ENCODE peak calls at places on chromosome 1, in ten cellular contexts. X is tibial nerve, Y is heart left ventricle, V is HCT116, A is body of pancreas, I is uterus, W is transverse colon, T is ovary, D is Peyer's patch, M is A549. B is an unnamed sample.

GRCh38 chr1:192539450-192540132 is 36.0 kb upstream of the RGS1 start:
- DNase-seq in X (no peak), Y (no peak), V (peak; percentile 61), A (peak; percentile 17), I (peak; percentile 24), W (no peak), T (no peak), D (no peak), M (peak; percentile 79), B (no peak)

GRCh38 chr1:116310172-116310571 is 62.9 kb upstream of the ATP1A1 start:
- DNase-seq in X (no peak), Y (no peak), V (no peak), A (no peak), I (no peak), W (no peak), T (no peak), D (no peak), M (no peak), B (peak; percentile 72)

GRCh38 chr1:224106568-224107281 is 7.2 kb upstream of the FBXO28 start:
- DNase-seq in X (no peak), Y (no peak), V (peak; percentile 48), A (peak; percentile 48), I (no peak), W (peak; percentile 41), T (no peak), D (peak; percentile 49), M (peak; percentile 77), B (peak; percentile 66)

GRCh38 chr1:2197732-2198165 is 3.2 kb upstream of the FAAP20 start:
- DNase-seq in X (no peak), Y (no peak), V (no peak), A (no peak), I (no peak), W (no peak), T (no peak), D (no peak), M (no peak), B (no peak)

GRCh38 chr1:151370211-151370911 is 2.1 kb downstream of the SELENBP1 start:
- DNase-seq in X (no peak), Y (peak; percentile 63), V (no peak), A (no peak), I (no peak), W (peak; percentile 34), T (peak; percentile 63), D (no peak), M (no peak), B (no peak)

GRCh38 chr1:75275107-75275506 is 140.9 kb downstream of the LHX8 start:
- DNase-seq in X (no peak), Y (no peak), V (no peak), A (no peak), I (no peak), W (no peak), T (no peak), D (no peak), M (no peak), B (no peak)

GRCh38 chr1:50424045-50424939 is 1.0 kb upstream of the DMRTA2 start:
- DNase-seq in X (no peak), Y (no peak), V (no peak), A (no peak), I (no peak), W (no peak), T (no peak), D (no peak), M (no peak), B (peak; percentile 64)

GRCh38 chr1:1205769-1206375 is 520 bp downstream of the TNFRSF18 start:
- DNase-seq in X (no peak), Y (no peak), V (no peak), A (no peak), I (no peak), W (peak; percentile 32), T (peak; percentile 16), D (no peak), M (no peak), B (no peak)

GRCh38 chr1:45960930-45961715 is 157.7 kb downstream of the MAST2 start:
- DNase-seq in X (no peak), Y (no peak), V (no peak), A (no peak), I (no peak), W (no peak), T (no peak), D (no peak), M (no peak), B (no peak)

GRCh38 chr1:45954401-45954847 is 151.0 kb downstream of the MAST2 start:
- DNase-seq in X (no peak), Y (no peak), V (peak; percentile 4), A (peak; percentile 61), I (no peak), W (no peak), T (no peak), D (no peak), M (peak; percentile 74), B (no peak)

GRCh38 chr1:45958317-45958716 is 154.9 kb downstream of the MAST2 start:
- DNase-seq in X (no peak), Y (no peak), V (no peak), A (no peak), I (no peak), W (no peak), T (no peak), D (no peak), M (no peak), B (no peak)

GRCh38 chr1:45953934-45954333 is 150.5 kb downstream of the MAST2 start:
- DNase-seq in X (no peak), Y (no peak), V (no peak), A (no peak), I (no peak), W (no peak), T (no peak), D (no peak), M (no peak), B (no peak)

DNA sequence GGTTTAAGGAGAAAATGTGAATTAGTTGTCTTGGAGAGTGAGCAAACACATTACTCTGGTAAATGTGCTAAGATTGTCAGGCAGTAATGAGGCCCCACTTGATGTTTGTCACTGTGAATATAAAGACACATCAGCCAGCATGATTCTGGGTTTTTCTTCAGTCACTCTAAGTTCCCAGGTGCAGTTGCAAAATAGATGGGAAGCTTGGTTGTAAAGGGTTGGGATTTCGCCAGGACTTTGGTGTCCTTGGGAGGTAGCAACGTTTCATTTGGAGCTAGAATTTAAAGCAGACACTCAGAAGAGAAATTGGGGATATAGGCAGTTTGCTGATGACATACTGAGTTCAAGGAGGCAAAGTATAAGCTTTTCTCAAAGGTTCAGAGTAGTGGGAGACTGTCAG is 154.3 kb downstream of the MAST2 start:
- DNase-seq in X (no peak), Y (no peak), V (no peak), A (peak; percentile 3), I (no peak), W (no peak), T (no peak), D (no peak), M (no peak), B (no peak)
- H3K4me1 ChIP-seq in X (peaks cover 7% of the 10 kb centered on the region), Y (no peaks in the 10 kb centered on the region), V (peaks cover 11% of the 10 kb centered on the region), A (peaks cover 12% of the 10 kb centered on the region), I (peaks cover 7% of the 10 kb centered on the region), W (peaks cover 22% of the 10 kb centered on the region), T (peaks cover 3% of the 10 kb centered on the region), D (no peaks in the 10 kb centered on the region), M (peaks cover 43% of the 10 kb centered on the region), B (peaks cover 54% of the 10 kb centered on the region)

GRCh38 chr1:86776108-86776507 is 71.7 kb downstream of the SH3GLB1 start:
- DNase-seq in X (no peak), Y (no peak), V (no peak), A (no peak), I (no peak), W (no peak), T (no peak), D (no peak), M (no peak), B (no peak)

GRCh38 chr1:86778510-86779218 is 74.3 kb downstream of the SH3GLB1 start:
- DNase-seq in X (no peak), Y (no peak), V (no peak), A (no peak), I (no peak), W (no peak), T (no peak), D (no peak), M (no peak), B (no peak)

GRCh38 chr1:86775395-86775794 is 71.0 kb downstream of the SH3GLB1 start:
- DNase-seq in X (no peak), Y (no peak), V (no peak), A (no peak), I (no peak), W (no peak), T (no peak), D (no peak), M (no peak), B (no peak)

GRCh38 chr1:86773331-86774288 is 69.2 kb downstream of the SH3GLB1 start:
- DNase-seq in X (no peak), Y (no peak), V (no peak), A (no peak), I (no peak), W (no peak), T (no peak), D (no peak), M (no peak), B (no peak)

DNA sequence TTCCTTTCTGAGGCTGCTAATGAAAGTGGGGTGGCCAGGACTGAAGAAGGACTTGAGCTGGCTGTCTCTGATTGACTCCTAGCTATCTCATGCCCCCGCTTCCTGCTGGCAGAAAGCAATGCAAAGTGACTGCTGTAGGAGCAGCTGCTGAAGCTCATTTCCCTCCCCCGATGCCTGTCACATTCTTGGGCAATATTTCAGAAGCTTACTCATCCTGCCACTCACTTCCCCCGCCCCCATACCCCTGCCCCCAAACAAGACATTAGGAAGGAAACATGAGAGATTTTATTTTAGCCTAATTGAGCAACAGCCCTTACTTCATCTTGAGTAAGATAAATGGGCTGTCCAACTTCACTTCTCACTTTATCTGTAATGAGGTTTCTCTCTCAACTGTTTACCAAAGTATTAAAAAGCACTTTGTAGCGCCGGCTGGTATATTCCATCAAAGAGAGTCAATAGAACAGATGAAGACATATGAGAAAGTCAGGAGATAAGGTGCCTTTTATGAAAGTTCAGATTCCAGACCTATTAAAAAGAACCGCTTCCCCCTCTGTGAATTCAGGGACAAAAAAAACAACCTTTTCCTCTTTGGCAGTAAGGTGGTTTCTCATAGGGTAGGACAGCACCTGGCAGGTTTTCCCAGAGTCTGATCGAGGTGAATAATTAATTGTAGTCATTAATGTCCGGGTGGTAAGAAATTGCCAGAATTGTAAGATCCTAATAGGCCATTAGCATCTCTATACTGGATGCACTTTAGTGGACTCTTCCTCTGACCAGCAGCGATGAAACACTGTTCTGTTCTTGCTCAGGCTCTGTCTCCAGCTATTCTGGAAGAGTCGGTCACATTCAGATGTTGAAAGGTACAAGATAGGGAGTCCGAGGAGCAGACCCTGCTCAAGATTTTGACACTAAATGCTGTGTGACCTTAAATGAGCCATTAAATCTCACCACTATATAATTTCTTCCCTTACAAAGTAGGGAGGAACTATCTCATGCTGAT is 70.2 kb downstream of the SH3GLB1 start:
- DNase-seq in X (peak; percentile 44), Y (peak; percentile 71), V (peak; percentile 49), A (peak; percentile 83), I (peak; percentile 86), W (peak; percentile 34), T (peak; percentile 22), D (peak; percentile 49), M (peak; percentile 71), B (no peak)
- TF ChIP-seq POLR2A in X (no peak), Y (no peak), V (no peak), A (no peak), I (no peak), W (no peak), T (no peak), D (no peak), M (no peak), B (no peak)

DNA sequence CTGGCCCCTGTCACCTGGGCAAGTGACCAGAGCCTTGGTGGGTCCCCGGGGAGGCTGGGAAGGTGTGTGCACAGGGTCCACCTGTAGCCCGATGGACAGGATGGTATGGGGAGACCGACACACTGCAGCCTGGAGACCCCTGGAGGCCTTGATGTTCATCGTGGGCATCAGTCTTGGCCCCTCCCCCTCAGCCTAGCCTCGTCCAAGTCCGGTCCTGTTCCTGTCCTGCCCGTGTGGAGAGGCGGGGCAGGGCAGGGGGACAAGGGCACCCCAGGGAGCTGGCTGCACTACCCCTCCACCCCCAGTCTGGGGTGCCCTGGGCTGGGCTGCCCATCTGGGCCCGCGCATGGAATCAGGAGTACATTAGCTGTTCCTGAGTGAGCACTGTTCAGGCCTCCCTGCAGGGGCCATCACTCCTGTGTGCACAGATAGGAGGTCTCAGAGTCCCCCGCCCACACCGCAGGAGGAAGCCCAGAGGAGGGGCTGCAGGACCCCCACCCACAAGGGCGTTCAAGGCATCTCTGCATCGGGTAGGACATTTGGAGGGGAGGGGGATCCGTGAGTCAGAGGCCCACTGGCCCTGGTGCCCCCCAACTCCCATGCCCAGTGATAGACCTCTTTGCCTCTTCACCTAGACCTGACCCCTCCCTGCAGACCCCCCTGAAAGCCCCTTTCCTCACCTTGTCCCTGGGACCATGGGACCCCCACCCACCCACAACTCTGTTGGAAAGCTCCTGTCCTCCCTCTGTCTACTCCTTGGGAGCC is 63.2 kb downstream of the WNT9A start:
- DNase-seq in X (no peak), Y (peak; percentile 16), V (no peak), A (no peak), I (no peak), W (no peak), T (peak; percentile 16), D (no peak), M (no peak), B (no peak)
- H3K4me1 ChIP-seq in X (peaks cover 24% of the 10 kb centered on the region), Y (peaks cover 9% of the 10 kb centered on the region), V (peaks cover 10% of the 10 kb centered on the region), A (peaks cover 13% of the 10 kb centered on the region), I (peaks cover 19% of the 10 kb centered on the region), W (peaks cover 12% of the 10 kb centered on the region), T (peaks cover 9% of the 10 kb centered on the region), D (no peaks in the 10 kb centered on the region), M (peaks cover 10% of the 10 kb centered on the region), B (peaks cover 24% of the 10 kb centered on the region)

DNA sequence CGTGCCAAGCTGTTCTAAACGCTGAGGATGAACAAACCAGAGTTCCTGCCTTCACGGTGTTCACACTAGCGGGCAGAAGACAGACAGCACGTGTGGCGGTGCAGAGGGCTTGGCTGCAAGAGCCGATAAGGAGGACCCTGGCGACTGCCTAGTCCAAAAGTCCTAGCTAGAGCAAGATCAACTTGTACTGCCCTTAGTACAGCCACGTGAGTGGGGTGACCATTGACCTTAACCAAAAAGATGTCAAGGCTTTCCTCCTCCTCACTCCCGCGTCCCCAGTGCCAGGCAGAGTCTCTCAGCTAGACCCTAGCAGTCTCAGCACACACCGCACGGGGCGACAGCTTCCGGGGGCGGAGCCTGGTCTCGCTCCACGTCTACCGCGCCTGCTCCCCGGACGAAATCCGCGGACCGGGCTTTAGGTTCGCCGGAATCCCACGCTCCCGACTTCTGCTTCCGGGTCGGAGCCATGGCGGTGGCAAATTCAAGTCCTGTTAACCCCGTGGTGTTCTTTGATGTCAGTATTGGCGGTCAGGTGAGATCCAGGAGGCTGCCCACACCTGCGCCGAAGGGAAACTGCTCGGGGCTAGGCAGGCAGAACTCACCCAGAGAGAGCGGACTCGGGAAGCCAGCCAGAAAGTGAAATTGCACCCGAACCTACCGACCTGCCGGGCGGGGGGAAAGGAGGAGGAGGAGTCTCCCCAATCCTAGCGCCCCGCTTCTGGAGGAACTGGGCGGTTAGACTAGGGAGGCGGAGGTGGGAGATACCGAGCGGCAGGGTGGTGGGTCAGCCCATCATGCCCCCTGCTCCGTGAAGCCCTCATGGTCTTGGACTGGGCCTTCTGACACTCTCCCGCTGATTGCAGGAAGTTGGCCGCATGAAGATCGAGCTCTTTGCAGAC is at the start of gene PPIH:
- DNase-seq in X (peak; percentile 86), Y (peak; percentile 95), V (peak; percentile 88), A (peak; percentile 95), I (peak; percentile 90), W (peak; percentile 96), T (peak; percentile 92), D (peak; percentile 97), M (peak; percentile 90), B (peak; percentile 98)
- TF ChIP-seq POLR2A in X (no peak), Y (no peak), V (peak; percentile 90), A (no peak), I (peak; percentile 50), W (peak; percentile 50), T (no peak), D (peak; percentile 41), M (peak; percentile 87), B (no peak)

B was measured in esophagus muscularis mucosa.